ENCODE peak calls at places on chromosome 9, in five cellular contexts. One of them, this sample, is unnamed.

GRCh38 chr9:99023831-99024230 is 80.1 kb downstream of the COL15A1 start:
- DNase-seq in astrocyte of the spinal cord: peak; percentile 44
- DNase-seq in occipital lobe: no peak
- DNase-seq in GM10248: no peak
- DNase-seq in foreskin fibroblast: no peak
- DNase-seq in this sample: no peak

GRCh38 chr9:117783828-117784227 is 79.6 kb downstream of the TLR4 start:
- DNase-seq in astrocyte of the spinal cord: no peak
- DNase-seq in occipital lobe: no peak
- DNase-seq in GM10248: peak; percentile 29
- DNase-seq in foreskin fibroblast: no peak
- DNase-seq in this sample: no peak

GRCh38 chr9:29332789-29333188 is 1759.5 kb upstream of the C9orf72 start:
- DNase-seq in astrocyte of the spinal cord: peak; percentile 64
- DNase-seq in occipital lobe: no peak
- DNase-seq in GM10248: no peak
- DNase-seq in foreskin fibroblast: peak; percentile 4
- DNase-seq in this sample: no peak

GRCh38 chr9:34987160-34988040 is 2.1 kb upstream of the DNAJB5 start:
- DNase-seq in astrocyte of the spinal cord: no peak
- DNase-seq in occipital lobe: no peak
- DNase-seq in GM10248: no peak
- DNase-seq in foreskin fibroblast: no peak
- DNase-seq in this sample: no peak

GRCh38 chr9:122206118-122207046 is 22.4 kb downstream of the LHX6 start:
- DNase-seq in astrocyte of the spinal cord: peak; percentile 76
- DNase-seq in occipital lobe: no peak
- DNase-seq in GM10248: no peak
- DNase-seq in foreskin fibroblast: no peak
- DNase-seq in this sample: no peak

GRCh38 chr9:134153450-134153849 is 10.9 kb downstream of the RNU6ATAC start:
- DNase-seq in astrocyte of the spinal cord: no peak
- DNase-seq in occipital lobe: no peak
- DNase-seq in GM10248: no peak
- DNase-seq in foreskin fibroblast: no peak
- DNase-seq in this sample: no peak

GRCh38 chr9:125412166-125412565 is 150.5 kb downstream of the GAPVD1 start:
- DNase-seq in astrocyte of the spinal cord: no peak
- DNase-seq in occipital lobe: no peak
- DNase-seq in GM10248: no peak
- DNase-seq in foreskin fibroblast: no peak
- DNase-seq in this sample: no peak

GRCh38 chr9:37550781-37551180 is 25.4 kb downstream of the FBXO10 start:
- DNase-seq in astrocyte of the spinal cord: peak; percentile 47
- DNase-seq in occipital lobe: no peak
- DNase-seq in GM10248: no peak
- DNase-seq in foreskin fibroblast: peak; percentile 48
- DNase-seq in this sample: no peak

GRCh38 chr9:70411141-70411929 is 3.1 kb downstream of the KLF9 start:
- DNase-seq in astrocyte of the spinal cord: peak; percentile 78
- DNase-seq in occipital lobe: peak; percentile 35
- DNase-seq in GM10248: no peak
- DNase-seq in foreskin fibroblast: peak; percentile 83
- DNase-seq in this sample: peak; percentile 29

GRCh38 chr9:98311541-98311940 is 56.1 kb upstream of the TBC1D2 start:
- DNase-seq in astrocyte of the spinal cord: no peak
- DNase-seq in occipital lobe: no peak
- DNase-seq in GM10248: no peak
- DNase-seq in foreskin fibroblast: no peak
- DNase-seq in this sample: no peak

GRCh38 chr9:88488166-88488565 is 46.8 kb upstream of the NXNL2 start:
- DNase-seq in astrocyte of the spinal cord: no peak
- DNase-seq in occipital lobe: no peak
- DNase-seq in GM10248: no peak
- DNase-seq in foreskin fibroblast: no peak
- DNase-seq in this sample: no peak

GRCh38 chr9:100309992-100310391 is 42.8 kb downstream of the TEX10 start:
- DNase-seq in astrocyte of the spinal cord: no peak
- DNase-seq in occipital lobe: no peak
- DNase-seq in GM10248: no peak
- DNase-seq in foreskin fibroblast: no peak
- DNase-seq in this sample: no peak

GRCh38 chr9:131752231-131752884 is 12.5 kb upstream of the RAPGEF1 start:
- DNase-seq in astrocyte of the spinal cord: no peak
- DNase-seq in occipital lobe: no peak
- DNase-seq in GM10248: no peak
- DNase-seq in foreskin fibroblast: no peak
- DNase-seq in this sample: no peak

GRCh38 chr9:82423700-82424099 is 435.1 kb downstream of the SPATA31D1 start:
- DNase-seq in astrocyte of the spinal cord: no peak
- DNase-seq in occipital lobe: no peak
- DNase-seq in GM10248: no peak
- DNase-seq in foreskin fibroblast: no peak
- DNase-seq in this sample: no peak

GRCh38 chr9:137319976-137320551 is 18.0 kb upstream of the NRARP start:
- DNase-seq in astrocyte of the spinal cord: no peak
- DNase-seq in occipital lobe: no peak
- DNase-seq in GM10248: no peak
- DNase-seq in foreskin fibroblast: no peak
- DNase-seq in this sample: no peak

GRCh38 chr9:34723141-34723540 is 13.2 kb upstream of the CCL21 start:
- DNase-seq in astrocyte of the spinal cord: no peak
- DNase-seq in occipital lobe: no peak
- DNase-seq in GM10248: no peak
- DNase-seq in foreskin fibroblast: no peak
- DNase-seq in this sample: no peak

GRCh38 chr9:129110740-129111142 is at the start of gene CRAT:
- DNase-seq in astrocyte of the spinal cord: peak; percentile 94
- DNase-seq in occipital lobe: peak; percentile 97
- DNase-seq in GM10248: peak; percentile 100
- DNase-seq in foreskin fibroblast: peak; percentile 95
- DNase-seq in this sample: peak; percentile 93

GRCh38 chr9:93207326-93207814 is 23.4 kb downstream of the WNK2 start:
- DNase-seq in astrocyte of the spinal cord: peak; percentile 47
- DNase-seq in occipital lobe: peak; percentile 52
- DNase-seq in GM10248: no peak
- DNase-seq in foreskin fibroblast: peak; percentile 57
- DNase-seq in this sample: no peak